ENCODE peak calls at places on chromosomes 2 and 18, in ten cellular contexts. V is stimulated activated CD4-positive, alpha-beta T cell treated with anti-CD3 and anti-CD28 coated beads, Interleukin-1b, Interleukin-23, amount 100 ng/mL, for 24 hours; S is NCI-H146; M is OCI-LY7; O is IMR-90; R is amniotic stem cell; K is NCI-H345; F is brain microvascular endothelial cell; P is iris pigment epithelial cell; I is H9. H is an unnamed sample.

GRCh38 chr2:148177559-148177958 is 156.7 kb downstream of the MBD5 start:
- DNase-seq in V (no peak), S (no peak), M (no peak), O (no peak), R (no peak), K (no peak), F (no peak), P (no peak), I (no peak), H (no peak)

GRCh38 chr2:58939388-58939787 is 698.3 kb upstream of the FANCL start:
- DNase-seq in V (no peak), S (no peak), M (no peak), O (peak; percentile 90), R (no peak), K (no peak), F (peak; percentile 90), P (peak; percentile 62), I (no peak), H (no peak)

GRCh38 chr2:241064008-241064801 is 37.9 kb downstream of the MTERF4 start:
- DNase-seq in V (peak; percentile 13), S (no peak), M (no peak), O (no peak), R (no peak), K (peak; percentile 49), F (no peak), P (no peak), I (peak; percentile 76), H (no peak)

GRCh38 chr2:187075106-187076070 is 226.4 kb upstream of the ZSWIM2 start:
- DNase-seq in V (no peak), S (no peak), M (no peak), O (no peak), R (no peak), K (no peak), F (no peak), P (peak; percentile 23), I (no peak), H (no peak)

GRCh38 chr2:82013641-82014040 is 1709.1 kb upstream of the LRRTM1 start:
- DNase-seq in V (no peak), S (peak; percentile 1), M (no peak), O (no peak), R (no peak), K (peak; percentile 10), F (no peak), P (no peak), I (peak; percentile 83), H (no peak)

GRCh38 chr2:43086451-43087221 is 139.8 kb downstream of the ZFP36L2 start:
- DNase-seq in V (no peak), S (no peak), M (no peak), O (peak; percentile 100), R (peak; percentile 97), K (no peak), F (peak; percentile 99), P (peak; percentile 100), I (no peak), H (no peak)

GRCh38 chr2:222130855-222131254 is 167.9 kb downstream of the PAX3 start:
- DNase-seq in V (no peak), S (no peak), M (no peak), O (no peak), R (no peak), K (no peak), F (no peak), P (no peak), I (no peak), H (no peak)

GRCh38 chr18:61569176-61569892 is 236.1 kb downstream of the CDH20 start:
- DNase-seq in V (no peak), S (no peak), M (no peak), O (peak; percentile 80), R (peak; percentile 51), K (no peak), F (peak; percentile 74), P (peak; percentile 92), I (no peak), H (no peak)

GRCh38 chr2:221399183-221399582 is 172.9 kb downstream of the EPHA4 start:
- DNase-seq in V (no peak), S (no peak), M (no peak), O (no peak), R (no peak), K (no peak), F (no peak), P (no peak), I (peak; percentile 35), H (no peak)

GRCh38 chr2:48474599-48475298 is 55.2 kb upstream of the STON1 start:
- DNase-seq in V (no peak), S (no peak), M (no peak), O (peak; percentile 46), R (no peak), K (no peak), F (no peak), P (no peak), I (no peak), H (no peak)

GRCh38 chr18:41326311-41326710 is 628.7 kb upstream of the PIK3C3 start:
- DNase-seq in V (no peak), S (no peak), M (no peak), O (peak; percentile 68), R (no peak), K (no peak), F (peak; percentile 50), P (peak; percentile 69), I (no peak), H (no peak)

GRCh38 chr2:38327580-38327979 is 49.5 kb downstream of the ATL2 start:
- DNase-seq in V (no peak), S (no peak), M (no peak), O (no peak), R (no peak), K (no peak), F (no peak), P (no peak), I (no peak), H (no peak)

GRCh38 chr18:34631071-34631470 is 79.0 kb upstream of the DTNA start:
- DNase-seq in V (no peak), S (peak; percentile 15), M (no peak), O (no peak), R (no peak), K (peak; percentile 31), F (no peak), P (no peak), I (no peak), H (no peak)

GRCh38 chr2:149487189-149487588 is 100.4 kb downstream of the MMADHC start:
- DNase-seq in V (no peak), S (no peak), M (no peak), O (no peak), R (no peak), K (no peak), F (no peak), P (no peak), I (no peak), H (no peak)

GRCh38 chr2:2321250-2321545 is 9.9 kb downstream of the MYT1L start:
- DNase-seq in V (no peak), S (no peak), M (no peak), O (no peak), R (no peak), K (peak; percentile 83), F (no peak), P (no peak), I (no peak), H (no peak)

GRCh38 chr2:221529943-221530652 is 42.0 kb downstream of the EPHA4 start:
- DNase-seq in V (no peak), S (peak; percentile 50), M (no peak), O (peak; percentile 93), R (peak; percentile 4), K (no peak), F (peak; percentile 46), P (peak; percentile 90), I (no peak), H (no peak)

GRCh38 chr18:13375302-13376255 is 157.0 kb downstream of the LDLRAD4 start:
- DNase-seq in V (peak; percentile 48), S (no peak), M (no peak), O (peak; percentile 91), R (peak; percentile 81), K (no peak), F (peak; percentile 96), P (peak; percentile 98), I (no peak), H (peak; percentile 67)

GRCh38 chr2:217166241-217166640 is 306.4 kb upstream of the TNP1 start:
- DNase-seq in V (no peak), S (peak; percentile 52), M (peak; percentile 14), O (peak; percentile 73), R (peak; percentile 33), K (peak; percentile 21), F (peak; percentile 29), P (peak; percentile 71), I (no peak), H (no peak)

GRCh38 chr18:65749881-65750280 is 931 bp upstream of the CDH7 start:
- DNase-seq in V (no peak), S (peak; percentile 41), M (no peak), O (no peak), R (no peak), K (no peak), F (no peak), P (no peak), I (no peak), H (no peak)

GRCh38 chr2:36567711-36568408 is 30.1 kb downstream of the FEZ2 start:
- DNase-seq in V (no peak), S (no peak), M (no peak), O (no peak), R (no peak), K (no peak), F (no peak), P (no peak), I (no peak), H (no peak)

GRCh38 chr18:13502585-13502984 is 223.8 kb downstream of the FAM210A start:
- DNase-seq in V (no peak), S (no peak), M (no peak), O (no peak), R (no peak), K (peak; percentile 5), F (no peak), P (no peak), I (no peak), H (no peak)

GRCh38 chr18:58768293-58768974 is 96.2 kb upstream of the ZNF532 start:
- DNase-seq in V (peak; percentile 53), S (peak; percentile 86), M (peak; percentile 8), O (peak; percentile 48), R (peak; percentile 18), K (peak; percentile 78), F (no peak), P (peak; percentile 55), I (peak; percentile 86), H (peak; percentile 31)

GRCh38 chr2:151230627-151231026 is 31.0 kb downstream of the RBM43 start:
- DNase-seq in V (no peak), S (no peak), M (no peak), O (no peak), R (no peak), K (no peak), F (no peak), P (no peak), I (no peak), H (no peak)

GRCh38 chr2:28052691-28053090 is 162.2 kb downstream of the BABAM2 start:
- DNase-seq in V (no peak), S (no peak), M (no peak), O (peak; percentile 32), R (no peak), K (no peak), F (no peak), P (peak; percentile 27), I (no peak), H (no peak)